ENCODE peak calls at places on chromosome 1, in eight cellular contexts. C, Y, O, K, E, X, S and V are unnamed samples.

GRCh38 chr1:64403331-64403730 is 66.6 kb upstream of the CACHD1 start:
- DNase-seq in X (no peak), Y (no peak), C (peak), S (no peak), O (no peak), E (no peak), K (no peak), V (no peak)

GRCh38 chr1:18998016-18998724 is 41.7 kb upstream of the IFFO2 start:
- DNase-seq in O (no peak), S (peak), E (no peak), Y (no peak), K (no peak), C (no peak), X (no peak), V (no peak)

GRCh38 chr1:36763771-36764170 is 270.5 kb downstream of the GRIK3 start:
- DNase-seq in O (no peak), E (no peak), C (no peak), S (no peak), Y (no peak), K (no peak), X (no peak), V (no peak)

GRCh38 chr1:94240822-94241221 is 3.4 kb upstream of the ARHGAP29 start:
- DNase-seq in X (peak), E (no peak), O (no peak), S (no peak), K (no peak), C (no peak), Y (no peak), V (no peak)

GRCh38 chr1:41895552-41895951 is 23.2 kb downstream of the HIVEP3 start:
- DNase-seq in Y (no peak), E (no peak), X (no peak), C (no peak), O (no peak), K (no peak), S (peak), V (no peak)

GRCh38 chr1:118097622-118098348 is 87.2 kb downstream of the SPAG17 start:
- DNase-seq in E (no peak), K (no peak), O (no peak), C (no peak), S (peak), X (no peak), Y (no peak), V (no peak)

GRCh38 chr1:204065174-204065985 is 7.5 kb upstream of the SOX13 start:
- DNase-seq in X (no peak), S (peak), C (no peak), E (no peak), Y (no peak), K (no peak), O (no peak), V (no peak)

GRCh38 chr1:96792220-96792619 is 70.6 kb downstream of the PTBP2 start:
- DNase-seq in E (no peak), Y (no peak), K (no peak), C (no peak), S (no peak), O (no peak), X (no peak), V (no peak)

GRCh38 chr1:222073307-222073995 is 331.6 kb upstream of the DUSP10 start:
- DNase-seq in Y (no peak), K (no peak), E (no peak), O (no peak), C (peak), X (no peak), S (no peak), V (no peak)

DNA sequence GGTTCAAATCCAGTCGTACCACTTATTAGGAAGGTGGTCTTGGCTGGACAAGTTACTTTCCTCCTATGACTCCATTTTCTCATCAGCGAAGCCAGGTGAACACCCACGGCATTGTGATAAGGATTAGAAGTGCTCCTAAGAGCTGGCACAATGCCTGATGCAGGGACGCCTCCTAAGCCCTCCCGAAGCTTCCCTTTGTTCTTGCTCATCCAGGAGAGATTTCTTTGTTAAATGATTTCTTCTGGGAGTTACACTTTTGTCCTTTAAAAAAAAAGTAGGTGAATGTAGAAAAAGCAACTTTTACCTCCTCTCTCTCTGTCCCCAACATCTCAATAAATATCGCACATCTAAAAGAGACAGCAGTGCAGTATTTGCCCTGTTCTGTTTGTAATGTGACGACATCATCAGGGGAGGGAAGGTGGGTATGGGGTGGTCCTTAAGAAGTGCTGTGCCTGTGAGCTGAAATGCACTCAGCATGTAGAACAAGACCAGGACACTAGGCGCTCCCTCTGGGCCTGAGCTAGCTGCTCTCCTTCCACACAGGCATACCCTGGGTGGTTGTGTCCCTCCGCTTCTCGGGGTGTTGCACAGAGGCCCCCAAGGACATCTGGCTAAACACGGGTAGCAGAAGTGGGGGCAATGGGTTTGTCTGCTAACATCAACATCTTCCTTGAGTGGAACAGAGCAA is 43.9 kb downstream of the SUSD4 start:
- DNase-seq in X (no peak), K (no peak), C (no peak), Y (no peak), E (no peak), O (no peak), S (no peak), V (no peak)
- TF ChIP-seq CTCF in X (no peak), K (no peak), C (no peak), Y (no peak), E (no peak), O (no peak), S (no peak), V (no peak)

DNA sequence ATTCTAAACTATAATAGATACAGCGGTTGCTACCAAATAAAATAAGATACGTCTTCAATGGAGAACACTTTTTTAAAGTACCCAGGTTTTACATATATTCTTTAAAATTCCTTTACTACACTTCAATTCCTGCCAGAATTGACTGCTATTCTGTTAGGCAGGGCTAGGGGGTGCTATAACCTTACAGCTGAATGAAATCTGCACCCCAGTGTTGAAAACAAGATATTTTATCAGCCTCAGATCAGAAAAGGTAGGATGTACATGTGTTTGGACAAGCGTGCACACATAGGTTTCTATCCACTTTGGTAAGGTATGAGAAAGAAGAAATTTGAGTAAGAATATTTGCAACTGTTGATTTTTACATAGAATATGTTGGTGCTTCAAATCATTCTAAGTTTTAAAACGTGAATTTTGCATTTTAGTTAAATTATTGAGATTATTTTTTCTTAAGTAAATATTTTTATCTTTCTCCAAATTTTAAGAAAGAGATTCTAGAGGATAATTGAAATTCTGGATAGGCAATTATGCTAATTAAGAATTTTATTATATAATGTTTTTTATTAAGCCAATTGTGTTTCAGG is 490.8 kb upstream of the ADGRL4 start:
- DNase-seq in X (peak), K (peak), Y (no peak), S (peak), O (peak), E (peak), C (peak), V (no peak)
- TF ChIP-seq CTCF in X (peak), K (peak), Y (no peak), S (peak), O (peak), E (peak), C (peak), V (peak)

GRCh38 chr1:17922833-17923232 is 167.7 kb downstream of the ACTL8 start:
- DNase-seq in S (peak), E (peak), K (peak), X (peak), O (peak), Y (no peak), C (peak), V (no peak)
- TF ChIP-seq CTCF in S (peak), E (peak), K (peak), X (peak), O (peak), Y (peak), C (peak), V (peak)

GRCh38 chr1:3430406-3430805 is 24.1 kb upstream of the ARHGEF16 start:
- DNase-seq in C (no peak), S (no peak), Y (no peak), X (no peak), K (no peak), O (no peak), E (no peak), V (no peak)

GRCh38 chr1:3430820-3431219 is 23.6 kb upstream of the ARHGEF16 start:
- DNase-seq in K (no peak), S (no peak), E (no peak), X (no peak), O (no peak), C (no peak), Y (no peak), V (no peak)

GRCh38 chr1:3431686-3432085 is 22.8 kb upstream of the ARHGEF16 start:
- DNase-seq in K (no peak), E (no peak), X (no peak), C (no peak), O (no peak), Y (no peak), S (no peak), V (no peak)

GRCh38 chr1:3432306-3432705 is 22.2 kb upstream of the ARHGEF16 start:
- DNase-seq in Y (no peak), O (no peak), X (no peak), K (no peak), S (no peak), E (no peak), C (no peak), V (no peak)

GRCh38 chr1:3431266-3431665 is 23.2 kb upstream of the ARHGEF16 start:
- DNase-seq in E (no peak), K (peak), O (no peak), S (no peak), C (no peak), Y (no peak), X (no peak), V (no peak)
- TF ChIP-seq CTCF in E (no peak), K (peak), O (no peak), S (peak), C (peak), Y (no peak), X (peak), V (peak)

GRCh38 chr1:178189814-178190213 is 95.9 kb downstream of the RASAL2 start:
- DNase-seq in S (peak), C (no peak), O (peak), Y (no peak), E (peak), K (peak), X (peak), V (no peak)
- TF ChIP-seq CTCF in S (peak), C (peak), O (peak), Y (no peak), E (peak), K (peak), X (peak), V (peak)

DNA sequence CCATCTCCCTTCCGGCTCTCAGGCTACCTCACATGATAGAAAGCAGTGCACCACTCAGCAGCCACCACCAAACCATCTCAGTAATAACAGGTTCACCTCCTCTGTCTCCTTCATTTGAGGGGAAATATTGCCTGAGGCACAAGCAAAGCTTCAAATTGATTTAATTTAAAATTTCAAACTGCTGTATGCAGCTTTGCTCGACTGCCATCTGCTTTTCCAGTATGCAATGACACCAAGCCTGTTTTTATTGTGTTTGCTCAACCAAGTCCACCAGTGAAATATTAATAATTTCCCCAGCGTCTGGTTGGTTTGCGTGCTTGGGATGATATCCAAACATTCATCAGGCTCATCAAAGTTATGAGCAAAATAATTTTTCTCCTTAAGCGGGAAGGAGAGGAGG is 552.4 kb upstream of the DAB1 start:
- DNase-seq in E (no peak), S (no peak), X (no peak), Y (no peak), O (no peak), C (no peak), K (no peak), V (no peak)
- TF ChIP-seq CTCF in E (no peak), S (no peak), X (no peak), Y (no peak), O (no peak), C (no peak), K (no peak), V (no peak)

DNA sequence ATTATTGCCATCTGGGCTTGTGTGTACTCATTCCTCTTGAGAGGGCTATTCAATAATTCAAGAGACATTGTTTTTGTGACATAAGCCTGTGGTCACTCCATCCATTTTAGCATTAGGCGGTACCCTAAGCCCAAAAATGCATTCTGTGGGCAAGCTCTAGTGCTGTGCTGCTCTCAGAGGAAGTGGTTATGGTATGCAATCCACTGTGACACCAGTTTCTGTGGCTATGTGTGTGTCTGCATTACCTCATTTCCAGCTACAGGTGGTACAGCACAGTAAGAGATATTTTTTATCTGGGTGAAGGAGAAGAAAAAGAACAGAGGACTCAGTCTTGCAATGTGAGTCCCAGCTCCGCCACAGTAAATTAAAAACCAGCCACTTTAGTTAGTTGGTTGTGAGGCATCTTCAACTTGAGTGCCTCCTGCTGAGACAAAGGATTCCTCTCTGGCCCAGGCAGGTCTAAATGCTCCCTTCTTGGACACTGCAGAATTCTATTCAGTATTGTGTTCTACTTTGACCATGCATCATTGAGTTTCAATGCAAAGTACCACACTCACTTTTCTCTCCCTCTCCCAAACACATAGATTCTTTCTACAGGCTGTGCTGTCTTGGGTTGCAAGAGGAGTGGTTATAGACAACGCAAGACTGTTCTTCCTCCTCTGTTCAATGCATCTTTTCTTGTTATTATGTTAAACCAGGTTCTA is 777.8 kb upstream of the BRINP3 start:
- DNase-seq in Y (no peak), S (no peak), K (no peak), O (no peak), E (peak), X (no peak), C (no peak), V (no peak)
- TF ChIP-seq CTCF in Y (no peak), S (no peak), K (no peak), O (no peak), E (no peak), X (no peak), C (no peak), V (no peak)